ENCODE peak calls at places on chromosome 16, in six cellular contexts. F, Q, D, W, M and U are unnamed samples.

GRCh38 chr16:69105501-69106361 is at the start of gene HAS3:
- DNase-seq in F (peak), M (peak), D (peak), W (peak), Q (peak), U (peak)

GRCh38 chr16:4936181-4936990 is 562 bp downstream of the PPL start:
- DNase-seq in W (no peak), M (no peak), Q (no peak), F (no peak), D (peak), U (no peak)

GRCh38 chr16:57422026-57422944 is 17.7 kb downstream of the CCL17 start:
- DNase-seq in M (peak), D (peak), F (peak), Q (peak), W (no peak), U (no peak)

GRCh38 chr16:56193951-56194726 is 2.9 kb downstream of the GNAO1 start:
- DNase-seq in D (peak), M (peak), Q (peak), W (peak), F (peak), U (peak)

GRCh38 chr16:21950782-21951521 is 2.2 kb upstream of the UQCRC2 start:
- DNase-seq in W (no peak), Q (no peak), D (no peak), F (peak), M (peak), U (no peak)

GRCh38 chr16:19994771-19995170 is 78.9 kb downstream of the GPR139 start:
- DNase-seq in W (no peak), F (no peak), D (no peak), M (no peak), Q (no peak), U (no peak)

GRCh38 chr16:50267651-50268050 is 1.3 kb downstream of the ADCY7 start:
- DNase-seq in D (no peak), W (no peak), Q (no peak), F (peak), M (no peak), U (no peak)

GRCh38 chr16:14018848-14019247 is 52.3 kb upstream of the MRTFB start:
- DNase-seq in M (no peak), F (no peak), W (no peak), Q (no peak), D (no peak), U (no peak)

DNA sequence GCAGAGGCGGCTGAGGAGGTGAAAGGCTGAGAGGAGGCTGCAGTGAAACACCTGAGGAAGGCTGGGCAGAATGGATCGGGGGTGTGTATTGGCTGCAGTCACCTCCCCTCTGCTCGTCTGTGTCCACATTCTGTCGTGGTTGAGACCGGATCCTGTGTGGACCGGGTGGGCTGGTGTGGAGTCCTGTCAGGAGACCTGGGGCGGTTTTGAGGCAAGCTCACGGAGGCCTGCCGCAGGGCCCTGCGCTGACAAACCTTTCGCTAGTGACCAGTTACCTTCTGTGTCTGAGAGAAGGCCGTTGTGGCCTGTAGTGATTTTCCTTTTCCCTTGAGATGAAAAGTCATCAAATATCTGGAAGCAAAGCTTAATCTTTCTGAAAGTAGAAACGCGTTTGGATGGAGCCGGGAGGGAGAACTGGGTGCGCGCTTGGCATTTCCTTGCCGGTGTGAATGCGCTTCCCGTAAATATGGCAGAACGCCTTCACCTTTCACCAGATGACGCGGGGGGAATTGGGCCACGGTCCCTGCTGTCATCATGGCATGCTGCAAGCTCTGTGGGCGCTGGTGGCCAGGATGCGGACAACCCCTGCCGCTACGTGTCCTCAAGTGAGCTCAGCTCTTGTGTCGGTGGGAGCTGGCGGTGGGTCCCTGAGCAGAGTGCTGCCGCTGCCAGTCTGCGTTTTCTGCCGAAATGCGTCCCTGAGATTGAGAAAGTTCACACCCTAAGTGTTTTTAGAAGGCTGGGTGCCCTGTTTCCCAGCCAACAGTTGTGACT is 6.2 kb downstream of the BANP start:
- DNase-seq in D (no peak), M (no peak), Q (no peak), W (no peak), F (no peak), U (no peak)
- H3K27ac ChIP-seq in D (no peak), M (peak), Q (no peak), W (peak), F (no peak), U (no peak)

DNA sequence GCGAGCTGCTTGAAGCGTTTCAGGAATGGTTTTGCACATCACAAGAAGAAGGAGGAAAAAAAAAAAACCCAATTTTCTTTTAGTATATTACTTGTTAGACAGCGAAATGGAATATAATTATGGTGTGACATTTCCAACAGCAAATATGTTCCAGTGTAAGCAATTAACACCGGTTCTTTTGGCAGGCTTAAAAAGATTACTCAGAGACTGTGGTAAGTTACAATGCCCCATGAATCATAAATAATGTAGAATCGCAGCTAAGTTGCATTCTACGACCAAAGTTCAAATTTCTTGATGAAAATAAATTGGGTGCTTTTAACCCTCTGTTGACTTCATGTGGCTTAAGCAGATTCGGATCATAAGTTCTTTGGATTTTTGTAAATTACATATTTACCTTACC is 245.2 kb downstream of the XYLT1 start:
- DNase-seq in M (peak), Q (no peak), W (no peak), F (no peak), D (no peak), U (no peak)
- H3K27ac ChIP-seq in M (no peak), Q (no peak), W (peak), F (peak), D (no peak), U (no peak)

GRCh38 chr16:2910441-2910840 is 1.3 kb upstream of the FLYWCH1 start:
- DNase-seq in Q (no peak), M (peak), F (no peak), D (no peak), W (no peak), U (no peak)
- H3K27ac ChIP-seq in Q (no peak), M (peak), F (no peak), D (no peak), W (no peak), U (no peak)

GRCh38 chr16:31438414-31438813 is 4.2 kb downstream of the ZNF843 start:
- DNase-seq in D (no peak), W (no peak), F (no peak), M (no peak), Q (no peak), U (no peak)

GRCh38 chr16:31439519-31439918 is 3.1 kb downstream of the ZNF843 start:
- DNase-seq in D (no peak), Q (no peak), M (no peak), W (no peak), F (no peak), U (no peak)

GRCh38 chr16:31436221-31437045 is 6.2 kb downstream of the ZNF843 start:
- DNase-seq in M (no peak), F (no peak), W (no peak), Q (no peak), D (peak), U (no peak)

GRCh38 chr16:31440511-31441184 is 1.9 kb downstream of the ZNF843 start:
- DNase-seq in F (no peak), D (no peak), W (no peak), Q (no peak), M (no peak), U (no peak)

GRCh38 chr16:31441956-31442355 is 633 bp downstream of the ZNF843 start:
- DNase-seq in M (no peak), Q (no peak), W (no peak), F (no peak), D (peak), U (no peak)
- H3K27ac ChIP-seq in M (no peak), Q (no peak), W (peak), F (no peak), D (no peak), U (no peak)

GRCh38 chr16:9330036-9330545 is 238.6 kb downstream of the HAPSTR1 start:
- DNase-seq in F (no peak), Q (no peak), M (no peak), D (peak), W (no peak), U (no peak)
- H3K27ac ChIP-seq in F (no peak), Q (no peak), M (no peak), D (no peak), W (no peak), U (no peak)

GRCh38 chr16:84943620-84944019 is 67.7 kb downstream of the ZDHHC7 start:
- DNase-seq in D (no peak), W (no peak), M (no peak), Q (no peak), F (no peak), U (no peak)
- H3K27ac ChIP-seq in D (no peak), W (no peak), M (no peak), Q (no peak), F (no peak), U (no peak)